ENCODE peak calls at places on chromosomes 16 and 17, in four cellular contexts. A is right cardiac atrium, N is A549, Z is astrocyte of the spinal cord. D is an unnamed sample.

GRCh38 chr16:66578596-66579531 is at the start of gene CMTM2:
- DNase-seq in A (no peak), N (no peak), Z (no peak), D (no peak)

GRCh38 chr17:4479982-4480751 is 18.5 kb upstream of the SPNS2 start:
- DNase-seq in A (no peak), N (no peak), Z (no peak), D (no peak)

GRCh38 chr17:61389670-61390478 is 9.8 kb upstream of the TBX2 start:
- DNase-seq in A (no peak), N (peak; percentile 72), Z (no peak), D (no peak)

GRCh38 chr17:38564869-38565268 is 40.9 kb downstream of the SRCIN1 start:
- DNase-seq in A (no peak), N (no peak), Z (no peak), D (no peak)

GRCh38 chr16:88508868-88509748 is 56.0 kb downstream of the ZFPM1 start:
- DNase-seq in A (no peak), N (no peak), Z (no peak), D (no peak)

GRCh38 chr17:63718981-63719380 is 19.1 kb upstream of the LIMD2 start:
- DNase-seq in A (no peak), N (no peak), Z (peak; percentile 25), D (no peak)

GRCh38 chr16:64910351-64910750 is 211.5 kb downstream of the CDH11 start:
- DNase-seq in A (peak; percentile 53), N (no peak), Z (peak; percentile 92), D (peak; percentile 45)

GRCh38 chr16:6684076-6684673 is 648.5 kb upstream of the RBFOX1 start:
- DNase-seq in A (no peak), N (peak; percentile 3), Z (no peak), D (no peak)

GRCh38 chr16:23148513-23149266 is 562 bp downstream of the USP31 start:
- DNase-seq in A (peak; percentile 80), N (peak; percentile 35), Z (peak; percentile 29), D (no peak)

GRCh38 chr17:82765357-82765756 is 13.5 kb downstream of the TBCD start:
- DNase-seq in A (no peak), N (no peak), Z (no peak), D (no peak)

DNA sequence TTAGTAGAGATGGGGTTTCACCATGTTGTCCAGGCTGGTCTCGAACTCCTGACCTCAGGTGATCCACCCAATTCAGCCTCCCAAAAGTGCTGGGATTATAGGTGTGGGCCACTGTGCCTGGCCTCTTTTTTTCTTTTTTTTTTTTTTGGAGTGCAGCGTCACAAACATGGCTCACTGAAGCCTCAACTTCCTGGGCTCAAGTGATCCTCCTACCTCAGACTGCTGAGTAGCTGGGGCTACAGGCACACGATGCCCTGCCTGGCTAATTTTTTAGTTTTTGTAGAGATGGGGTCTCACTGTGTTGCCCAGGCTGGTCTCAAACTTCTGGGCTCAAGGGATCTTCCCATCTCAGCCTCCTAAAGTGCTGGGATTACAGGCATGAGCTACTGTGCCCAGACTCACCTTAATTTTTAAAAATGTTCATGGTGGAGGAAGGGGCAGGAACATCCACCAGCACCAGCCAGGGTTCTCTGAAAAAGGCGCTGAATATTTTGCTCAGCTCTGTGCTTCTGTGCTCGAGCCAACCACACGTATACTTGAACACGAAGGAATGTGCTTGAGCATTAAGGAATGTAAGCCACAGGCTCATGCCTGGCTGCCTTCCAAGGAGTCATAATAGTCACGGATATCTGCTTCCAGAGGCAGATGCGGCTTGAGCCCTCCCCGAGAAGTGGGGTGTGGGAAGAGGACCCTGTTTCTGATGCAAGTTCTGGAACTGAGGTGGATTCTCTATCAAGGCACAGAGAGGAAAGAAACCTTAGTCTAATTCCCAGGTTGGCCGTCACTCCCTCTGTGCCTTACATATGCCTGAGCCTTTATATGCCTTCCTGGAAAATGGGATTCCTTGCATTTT is 65.5 kb upstream of the CREBBP start:
- DNase-seq in A (peak; percentile 45), N (peak; percentile 60), Z (peak; percentile 98), D (peak; percentile 96)
- H3K4me3 ChIP-seq in A (no peak overlapping the region), N (no peak overlapping the region), Z (no peak overlapping the region), D (no peak overlapping the region)

DNA sequence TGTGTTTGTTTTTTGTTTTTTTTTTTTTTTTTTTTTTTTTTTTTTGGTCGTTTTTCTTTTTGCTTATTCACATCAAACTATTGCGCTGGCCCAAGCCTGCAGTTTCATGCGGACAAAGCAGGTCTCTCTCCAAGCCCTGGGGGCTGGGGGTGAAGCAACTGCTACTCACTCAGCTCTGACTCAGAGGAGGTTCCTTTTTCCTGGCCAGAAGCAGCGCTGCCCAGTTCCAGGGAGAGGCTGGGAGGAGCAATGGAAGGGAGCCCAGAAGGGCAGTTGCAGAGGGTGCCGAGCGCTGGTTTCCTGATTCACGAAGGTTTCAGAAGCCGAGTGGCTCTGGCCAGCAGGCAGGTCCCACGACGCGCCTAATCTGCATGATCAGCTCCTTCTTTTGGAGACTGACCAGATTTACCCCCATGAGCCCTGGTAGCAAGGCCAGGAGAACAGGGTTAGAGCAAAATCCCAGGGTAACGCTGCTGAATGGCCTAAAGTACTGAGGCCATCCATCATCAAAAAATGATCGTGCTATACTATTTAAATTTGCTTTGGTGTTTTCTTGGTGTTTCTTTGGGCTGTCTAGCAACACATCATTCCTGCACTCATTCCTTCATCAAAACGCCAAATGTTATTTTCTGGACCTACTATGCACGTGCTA is 144.7 kb upstream of the SOX9 start:
- DNase-seq in A (peak; percentile 93), N (peak; percentile 86), Z (peak; percentile 96), D (peak; percentile 89)
- H3K4me3 ChIP-seq in A (no peak overlapping the region), N (no peak overlapping the region), Z (no peak overlapping the region), D (peak overlapping the region; percentile 7)

GRCh38 chr16:75644240-75645012 is 3.0 kb downstream of the KARS1 start:
- DNase-seq in A (no peak), N (no peak), Z (no peak), D (no peak)
- H3K4me3 ChIP-seq in A (no peak overlapping the region), N (no peak overlapping the region), Z (no peak overlapping the region), D (no peak overlapping the region)

DNA sequence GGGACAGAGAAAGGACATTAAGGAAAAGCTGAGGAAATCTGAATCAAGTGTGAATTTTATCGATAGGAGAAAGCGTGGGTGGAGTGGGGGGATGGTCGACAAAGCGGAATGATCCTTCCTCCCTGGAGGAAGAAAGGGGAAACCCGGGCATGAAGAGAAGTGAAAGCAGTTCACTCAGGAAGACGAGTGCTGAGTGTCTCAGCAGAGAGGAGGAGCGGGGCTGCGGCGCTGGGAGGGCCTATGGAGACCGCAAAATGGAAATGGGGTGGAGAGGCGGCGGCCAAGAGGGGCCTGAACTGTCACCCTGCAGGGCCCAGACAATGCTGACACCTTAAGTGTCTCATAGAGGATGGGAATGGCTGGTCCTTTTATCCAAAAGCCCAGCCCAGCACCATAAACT is 8.7 kb downstream of the ZDHHC7 start:
- DNase-seq in A (peak; percentile 44), N (no peak), Z (no peak), D (no peak)
- H3K4me3 ChIP-seq in A (no peak overlapping the region), N (no peak overlapping the region), Z (no peak overlapping the region), D (no peak overlapping the region)

DNA sequence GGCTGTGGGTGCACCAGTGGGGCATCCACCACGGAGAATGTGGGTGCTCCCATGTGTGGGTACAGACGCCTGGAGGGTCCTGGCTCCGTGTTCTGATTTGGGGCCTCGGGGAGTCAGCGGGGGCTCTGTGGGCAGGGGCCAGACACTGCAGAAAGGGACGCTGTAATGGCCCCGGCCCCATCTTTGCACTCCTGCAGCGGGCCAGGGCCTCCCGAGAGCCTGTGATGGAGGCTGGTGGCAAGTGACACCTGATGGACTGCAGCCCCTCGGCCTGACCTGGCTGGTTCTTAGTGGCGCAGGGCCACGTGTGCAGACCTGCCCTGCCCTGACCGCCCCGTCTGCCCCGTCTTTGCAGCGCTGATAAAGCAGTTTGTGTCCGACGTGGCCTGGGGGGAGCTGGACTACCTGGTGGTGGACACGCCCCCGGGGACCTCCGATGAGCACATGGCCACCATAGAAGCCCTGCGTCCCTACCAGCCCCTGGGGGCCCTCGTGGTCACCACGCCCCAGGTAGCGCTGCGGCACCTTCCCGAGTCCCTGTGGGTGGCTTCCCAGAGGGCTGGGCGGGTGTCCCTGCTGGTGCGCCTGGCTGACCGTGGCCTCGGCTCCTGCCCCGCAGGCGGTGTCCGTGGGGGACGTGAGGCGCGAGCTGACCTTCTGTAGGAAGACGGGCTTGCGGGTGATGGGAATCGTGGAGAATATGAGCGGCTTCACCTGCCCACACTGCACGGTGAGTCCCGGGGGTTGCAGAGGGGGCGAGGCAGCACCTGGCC is 4.7 kb downstream of the NUBP2 start:
- DNase-seq in A (no peak), N (no peak), Z (no peak), D (no peak)
- H3K4me3 ChIP-seq in A (no peak overlapping the region), N (no peak overlapping the region), Z (no peak overlapping the region), D (no peak overlapping the region)

DNA sequence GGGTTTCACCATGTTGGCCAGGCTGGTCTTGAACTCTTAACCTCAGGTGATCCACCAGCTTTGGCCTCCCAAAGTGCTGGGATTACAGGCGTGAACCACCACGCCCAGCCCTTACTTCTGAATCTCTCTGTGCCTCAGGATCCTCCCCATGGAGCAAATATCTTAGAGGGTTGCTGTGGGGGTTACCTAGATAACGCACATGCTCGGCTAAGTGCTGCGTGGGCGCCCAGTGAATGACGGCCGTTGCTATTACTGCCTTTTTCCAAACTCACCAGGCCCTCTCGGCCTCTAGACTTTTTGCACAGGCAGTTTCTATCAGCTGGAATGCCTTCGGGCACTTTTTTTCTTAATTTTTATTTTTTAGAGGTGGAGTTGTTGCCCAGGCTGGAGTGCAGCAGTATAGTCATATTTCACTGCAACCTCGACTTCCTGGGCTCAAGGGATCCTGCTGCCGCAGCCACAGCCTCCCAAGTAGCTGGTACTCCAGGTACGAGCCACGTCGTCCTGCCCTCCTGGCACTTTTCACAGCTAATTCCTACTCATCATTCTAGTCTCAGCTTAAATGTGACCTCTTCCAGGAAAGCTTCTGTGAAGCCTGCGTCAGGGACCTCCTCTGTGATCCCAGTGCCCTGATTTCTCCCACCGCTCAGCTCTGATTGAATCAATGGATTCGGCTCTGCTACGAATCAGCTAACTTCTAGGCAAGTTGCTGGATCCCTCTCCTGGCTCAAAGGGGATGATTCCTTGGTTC is 8.6 kb downstream of the CCDC102A start:
- DNase-seq in A (no peak), N (no peak), Z (no peak), D (no peak)
- H3K4me3 ChIP-seq in A (no peak overlapping the region), N (no peak overlapping the region), Z (no peak overlapping the region), D (no peak overlapping the region)

GRCh38 chr16:71900336-71900735 is 5.0 kb downstream of the IST1 start:
- DNase-seq in A (no peak), N (no peak), Z (no peak), D (no peak)
- H3K4me3 ChIP-seq in A (peak overlapping the region; percentile 18), N (no peak overlapping the region), Z (no peak overlapping the region), D (no peak overlapping the region)

GRCh38 chr17:53472586-53472985 is 350.1 kb upstream of the KIF2B start:
- DNase-seq in A (no peak), N (no peak), Z (peak; percentile 26), D (no peak)

GRCh38 chr17:53462393-53462811 is 360.3 kb upstream of the KIF2B start:
- DNase-seq in A (no peak), N (no peak), Z (peak; percentile 36), D (no peak)

GRCh38 chr17:53470626-53471025 is 352.1 kb upstream of the KIF2B start:
- DNase-seq in A (no peak), N (no peak), Z (peak; percentile 50), D (no peak)

DNA sequence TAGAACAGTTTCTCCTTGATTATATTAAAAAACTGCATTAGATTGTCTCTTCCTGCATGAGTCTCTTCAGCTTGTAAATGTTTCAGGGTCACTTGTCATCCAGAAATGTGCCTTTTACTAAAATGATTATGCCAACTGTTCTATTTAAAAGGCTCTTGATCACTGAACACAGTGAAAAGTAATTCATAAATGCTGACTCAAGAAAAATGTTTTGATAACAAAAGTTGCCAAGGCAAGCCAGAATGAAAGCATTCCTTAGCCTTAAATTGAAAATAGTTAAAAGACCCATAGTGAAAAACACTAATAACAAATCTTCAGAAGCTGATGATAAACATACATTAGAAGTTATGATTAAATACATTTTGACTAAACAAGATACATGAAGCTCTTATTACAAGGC is 356.0 kb upstream of the KIF2B start:
- DNase-seq in A (no peak), N (no peak), Z (no peak), D (no peak)
- H3K4me3 ChIP-seq in A (no peak overlapping the region), N (no peak overlapping the region), Z (no peak overlapping the region), D (no peak overlapping the region)